ENCODE peak calls at places on chromosomes 7 and 10, in five cellular contexts. G is psoas muscle; P is CD8-positive, alpha-beta memory T cell; J is right lobe of liver; F is heart left ventricle. C is an unnamed sample.
A peak's percentile ranks its signal among the peaks of the same experiment; 100 is the strongest.

GRCh38 chr10:121655254-121656142 is 57.3 kb upstream of the FGFR2 start:
- DNase-seq in G (no peak), P (no peak), J (no peak), F (peak; percentile 16), C (no peak)

GRCh38 chr10:102398172-102399020 is 2.9 kb downstream of the NFKB2 start:
- DNase-seq in G (no peak), P (no peak), J (peak; percentile 49), F (no peak), C (no peak)

GRCh38 chr7:12814107-12814506 is 126.7 kb downstream of the ARL4A start:
- DNase-seq in G (no peak), P (no peak), J (no peak), F (no peak), C (no peak)

GRCh38 chr10:91726355-91726754 is 71.9 kb upstream of the TNKS2 start:
- DNase-seq in G (no peak), P (no peak), J (no peak), F (no peak), C (no peak)

GRCh38 chr10:28986117-28986792 is 302.6 kb upstream of the LYZL1 start:
- DNase-seq in G (no peak), P (no peak), J (no peak), F (no peak), C (no peak)

GRCh38 chr10:52769966-52770365 is 2.6 kb downstream of the MBL2 start:
- DNase-seq in G (no peak), P (no peak), J (no peak), F (no peak), C (no peak)

GRCh38 chr10:49539320-49539885 is 482 bp upstream of the ERCC6 start:
- DNase-seq in G (peak; percentile 30), P (peak; percentile 54), J (no peak), F (peak; percentile 75), C (peak; percentile 65)

GRCh38 chr10:30736685-30737232 is 107.2 kb upstream of the LYZL2 start:
- DNase-seq in G (peak; percentile 54), P (no peak), J (no peak), F (no peak), C (no peak)

GRCh38 chr10:47268696-47269095 is 31.3 kb upstream of the GDF10 start:
- DNase-seq in G (no peak), P (no peak), J (no peak), F (no peak), C (no peak)

GRCh38 chr10:110336111-110336721 is 31.5 kb upstream of the SMNDC1 start:
- DNase-seq in G (peak; percentile 24), P (no peak), J (no peak), F (no peak), C (no peak)

GRCh38 chr10:79316671-79317431 is 30.4 kb upstream of the PPIF start:
- DNase-seq in G (no peak), P (no peak), J (no peak), F (peak; percentile 60), C (peak; percentile 44)

GRCh38 chr10:25768167-25768566 is 165.9 kb upstream of the MYO3A start:
- DNase-seq in G (no peak), P (no peak), J (no peak), F (no peak), C (no peak)

GRCh38 chr10:30029890-30030261 is 29.5 kb downstream of the JCAD start:
- DNase-seq in G (no peak), P (no peak), J (no peak), F (no peak), C (no peak)

GRCh38 chr7:1898628-1899185 is 228.6 kb downstream of the ELFN1 start:
- DNase-seq in G (no peak), P (no peak), J (no peak), F (peak; percentile 52), C (no peak)

GRCh38 chr10:124449170-124450009 is 445 bp downstream of the NKX1-2 start:
- DNase-seq in G (no peak), P (no peak), J (no peak), F (no peak), C (no peak)

GRCh38 chr7:105924950-105925349 is 38.1 kb upstream of the CDHR3 start:
- DNase-seq in G (no peak), P (no peak), J (no peak), F (no peak), C (no peak)

DNA sequence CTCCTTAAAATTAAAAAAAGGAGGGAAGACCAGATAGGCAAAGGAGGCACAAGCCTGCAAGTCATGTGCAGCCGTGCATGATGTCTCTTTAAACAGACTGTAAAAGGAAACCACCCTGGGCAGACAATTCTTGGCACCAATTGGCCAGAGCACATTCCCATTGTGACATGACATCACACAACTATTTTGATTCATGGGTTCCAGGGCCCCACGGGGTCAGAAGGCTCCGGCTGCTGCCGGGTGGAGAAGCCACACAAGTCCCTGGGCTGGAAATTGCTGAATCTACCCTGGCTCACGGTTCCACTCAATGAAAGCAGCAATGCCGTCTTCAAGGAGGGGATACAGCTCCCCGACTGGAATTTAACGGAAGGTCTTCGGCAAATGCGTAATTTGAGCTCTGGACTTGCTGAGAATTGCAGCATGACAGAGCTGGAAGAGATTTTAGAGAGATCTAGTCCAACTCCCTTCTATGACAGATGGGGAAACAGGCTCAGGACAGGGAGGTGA is 140.5 kb downstream of the PRKAG2 start:
- DNase-seq in G (peak; percentile 80), P (no peak), J (no peak), F (no peak), C (no peak)
- H3K4me3 ChIP-seq in G (peak overlapping the region; percentile 58), P (no peak overlapping the region), J (no peak overlapping the region), F (peak overlapping the region; percentile 43), C (no peak overlapping the region)

GRCh38 chr7:36305226-36305625 is 84.4 kb upstream of the ANLN start:
- DNase-seq in G (no peak), P (no peak), J (no peak), F (no peak), C (peak; percentile 45)

GRCh38 chr7:36301914-36302771 is 87.5 kb upstream of the ANLN start:
- DNase-seq in G (no peak), P (no peak), J (no peak), F (no peak), C (peak; percentile 28)

GRCh38 chr7:36305648-36306047 is 84.0 kb upstream of the ANLN start:
- DNase-seq in G (no peak), P (no peak), J (no peak), F (no peak), C (peak; percentile 22)

GRCh38 chr7:36304099-36304425 is 85.6 kb upstream of the ANLN start:
- DNase-seq in G (no peak), P (no peak), J (no peak), F (no peak), C (no peak)

DNA sequence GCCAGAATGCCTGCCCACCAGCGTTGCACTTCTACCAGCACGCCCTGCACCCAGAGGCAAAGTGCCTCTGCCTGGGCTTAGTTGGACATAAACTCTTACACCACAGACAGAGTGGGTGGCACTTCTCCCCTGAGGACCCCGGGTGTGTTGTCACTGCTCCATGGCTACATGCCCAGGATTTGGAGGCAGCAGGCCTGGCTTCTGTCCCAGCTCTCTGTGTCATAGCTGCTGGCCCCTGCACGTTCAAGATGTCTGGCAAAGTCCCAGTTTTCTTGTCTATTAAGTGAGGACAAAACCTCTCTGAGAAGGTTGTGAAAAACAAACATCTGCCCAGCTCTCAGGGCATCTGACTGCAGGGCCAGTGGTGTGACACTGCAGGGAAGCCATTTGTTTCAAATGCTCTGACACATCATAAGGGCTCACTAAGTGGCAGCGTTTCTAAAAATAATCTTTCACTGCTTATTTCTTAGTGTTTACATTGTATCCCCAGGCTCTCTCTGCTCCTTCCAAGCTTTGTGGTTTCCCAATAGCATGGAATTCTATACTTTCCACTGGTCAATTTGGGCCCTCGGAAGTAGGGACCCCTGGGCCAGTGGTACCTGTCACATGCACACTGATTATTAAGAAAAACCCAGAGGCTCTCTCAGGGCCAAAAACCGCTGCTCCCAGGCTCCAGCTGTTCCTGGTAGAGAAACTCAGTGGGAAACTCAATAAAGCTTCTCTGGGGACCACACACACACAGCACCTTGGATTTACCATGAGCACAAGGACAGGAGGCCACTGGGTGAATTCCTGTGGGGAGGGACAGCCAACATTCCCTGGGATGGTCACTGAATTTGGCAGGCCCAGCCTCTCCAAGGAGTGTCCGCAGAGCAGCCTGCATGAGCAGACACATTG is 86.2 kb upstream of the ANLN start:
- DNase-seq in G (peak; percentile 88), P (no peak), J (peak; percentile 96), F (peak; percentile 90), C (peak; percentile 14)
- H3K27ac ChIP-seq in G (peak overlapping the region; percentile 84), P (no peak overlapping the region), J (peak overlapping the region; percentile 58), F (peak overlapping the region; percentile 81), C (peak overlapping the region; percentile 10)

GRCh38 chr7:20778063-20778721 is 8.5 kb downstream of the SP8 start:
- DNase-seq in G (peak; percentile 16), P (no peak), J (peak; percentile 55), F (no peak), C (no peak)

GRCh38 chr7:20779041-20779440 is 7.6 kb downstream of the SP8 start:
- DNase-seq in G (no peak), P (no peak), J (no peak), F (no peak), C (no peak)

GRCh38 chr7:20777377-20778062 is 9.2 kb downstream of the SP8 start:
- DNase-seq in G (no peak), P (no peak), J (no peak), F (no peak), C (no peak)

GRCh38 chr7:20776214-20776875 is 10.3 kb downstream of the SP8 start:
- DNase-seq in G (no peak), P (no peak), J (no peak), F (no peak), C (no peak)

DNA sequence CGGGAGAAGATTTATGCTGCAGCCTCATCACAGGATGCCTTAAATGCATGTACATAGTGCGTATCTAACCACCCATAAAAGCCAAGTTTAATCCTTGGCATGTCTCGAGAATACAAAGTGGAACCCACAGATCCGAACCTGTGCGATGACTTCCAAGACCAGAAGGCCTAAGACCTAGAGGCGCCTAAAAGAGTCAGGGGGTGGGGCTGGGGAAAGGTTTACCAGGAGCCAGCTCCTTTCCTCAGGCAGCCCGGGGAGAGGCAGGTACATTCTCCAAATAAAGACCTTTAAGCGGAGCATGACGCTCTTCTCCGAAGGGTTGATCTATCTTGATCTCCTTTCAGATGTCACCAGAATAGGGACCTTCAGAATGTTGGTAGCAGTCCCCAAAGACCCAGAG is 9.7 kb downstream of the SP8 start:
- DNase-seq in G (no peak), P (no peak), J (no peak), F (no peak), C (no peak)
- H3K4me1 ChIP-seq in G (no peaks in the 10 kb centered on the region), P (peaks cover 5% of the 10 kb centered on the region), J (no peaks in the 10 kb centered on the region), F (peaks cover 5% of the 10 kb centered on the region), C (no peaks in the 10 kb centered on the region)

DNA sequence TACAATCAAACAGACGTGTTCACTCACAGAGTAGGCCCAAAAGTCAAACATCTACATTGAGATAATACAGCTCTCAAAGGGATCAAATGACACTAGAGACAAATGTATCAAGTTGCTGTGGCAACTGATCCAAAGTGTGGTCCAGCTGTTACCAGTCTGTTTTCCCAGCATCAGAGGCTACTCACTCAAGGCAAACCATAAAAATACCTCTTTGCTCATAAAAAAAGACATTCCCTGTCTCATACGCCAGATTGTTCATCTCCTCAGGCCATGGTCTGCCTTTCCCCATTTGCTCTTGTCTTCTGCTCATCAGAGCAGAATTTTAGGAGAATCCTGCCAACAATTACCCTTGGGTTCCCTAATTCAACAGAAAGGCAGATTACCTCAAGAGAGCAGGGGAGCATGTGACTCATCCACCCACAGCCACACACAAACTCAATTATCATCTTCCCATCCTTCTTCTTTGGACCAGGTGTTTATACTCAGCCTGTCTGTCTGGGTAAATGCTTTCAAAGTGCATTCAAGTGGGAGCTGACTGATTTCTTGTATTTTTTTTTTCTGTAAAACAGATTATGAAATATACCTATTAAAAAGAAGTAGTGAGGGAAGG is 226.5 kb upstream of the HPS1 start:
- DNase-seq in G (no peak), P (no peak), J (no peak), F (no peak), C (no peak)
- H3K4me3 ChIP-seq in G (no peak overlapping the region), P (no peak overlapping the region), J (no peak overlapping the region), F (no peak overlapping the region), C (no peak overlapping the region)

C was measured in Peyer's patch.